ENCODE peak calls at places on chromosomes 2 and 18, in ten cellular contexts. One of them, this sample, is unnamed.

GRCh38 chr2:126275093-126275492 is 380.9 kb upstream of the GYPC start:
- DNase-seq in K562: no peak
- DNase-seq in SK-N-SH: no peak
- DNase-seq in BJ: no peak
- DNase-seq in aorta: no peak
- DNase-seq in cardiac muscle cell: no peak
- DNase-seq in fibroblast of lung: no peak
- DNase-seq in MM.1S: no peak
- DNase-seq in coronary artery: no peak
- DNase-seq in spleen: no peak
- DNase-seq in this sample: no peak

GRCh38 chr2:6828299-6828584 is 37.5 kb downstream of the CMPK2 start:
- DNase-seq in K562: no peak
- DNase-seq in SK-N-SH: peak; percentile 54
- DNase-seq in BJ: peak; percentile 26
- DNase-seq in aorta: no peak
- DNase-seq in cardiac muscle cell: no peak
- DNase-seq in fibroblast of lung: peak; percentile 66
- DNase-seq in MM.1S: peak; percentile 29
- DNase-seq in coronary artery: no peak
- DNase-seq in spleen: no peak
- DNase-seq in this sample: no peak

GRCh38 chr2:38074047-38074774 is 1.7 kb downstream of the CYP1B1 start:
- DNase-seq in K562: no peak
- DNase-seq in SK-N-SH: peak; percentile 24
- DNase-seq in BJ: no peak
- DNase-seq in aorta: peak; percentile 59
- DNase-seq in cardiac muscle cell: no peak
- DNase-seq in fibroblast of lung: no peak
- DNase-seq in MM.1S: no peak
- DNase-seq in coronary artery: no peak
- DNase-seq in spleen: peak; percentile 80
- DNase-seq in this sample: no peak

GRCh38 chr18:63083555-63083954 is 236.0 kb downstream of the BCL2 start:
- DNase-seq in K562: no peak
- DNase-seq in SK-N-SH: no peak
- DNase-seq in BJ: no peak
- DNase-seq in aorta: no peak
- DNase-seq in cardiac muscle cell: no peak
- DNase-seq in fibroblast of lung: no peak
- DNase-seq in MM.1S: no peak
- DNase-seq in coronary artery: peak; percentile 8
- DNase-seq in spleen: no peak
- DNase-seq in this sample: no peak

GRCh38 chr2:133790706-133791105 is 222.4 kb upstream of the NCKAP5 start:
- DNase-seq in K562: no peak
- DNase-seq in SK-N-SH: no peak
- DNase-seq in BJ: no peak
- DNase-seq in aorta: no peak
- DNase-seq in cardiac muscle cell: no peak
- DNase-seq in fibroblast of lung: no peak
- DNase-seq in MM.1S: no peak
- DNase-seq in coronary artery: no peak
- DNase-seq in spleen: no peak
- DNase-seq in this sample: no peak

GRCh38 chr2:67627456-67627855 is 230.3 kb downstream of the ETAA1 start:
- DNase-seq in K562: no peak
- DNase-seq in SK-N-SH: no peak
- DNase-seq in BJ: no peak
- DNase-seq in aorta: no peak
- DNase-seq in cardiac muscle cell: no peak
- DNase-seq in fibroblast of lung: no peak
- DNase-seq in MM.1S: no peak
- DNase-seq in coronary artery: no peak
- DNase-seq in spleen: no peak
- DNase-seq in this sample: no peak

GRCh38 chr2:65420712-65421431 is 11.5 kb downstream of the SPRED2 start:
- DNase-seq in K562: no peak
- DNase-seq in SK-N-SH: no peak
- DNase-seq in BJ: no peak
- DNase-seq in aorta: no peak
- DNase-seq in cardiac muscle cell: no peak
- DNase-seq in fibroblast of lung: peak; percentile 50
- DNase-seq in MM.1S: no peak
- DNase-seq in coronary artery: no peak
- DNase-seq in spleen: peak; percentile 80
- DNase-seq in this sample: peak; percentile 69

GRCh38 chr18:50126466-50126865 is 68.5 kb downstream of the MYO5B start:
- DNase-seq in K562: no peak
- DNase-seq in SK-N-SH: no peak
- DNase-seq in BJ: no peak
- DNase-seq in aorta: no peak
- DNase-seq in cardiac muscle cell: no peak
- DNase-seq in fibroblast of lung: no peak
- DNase-seq in MM.1S: no peak
- DNase-seq in coronary artery: no peak
- DNase-seq in spleen: no peak
- DNase-seq in this sample: no peak

GRCh38 chr2:75915851-75916634 is 205.3 kb upstream of the GCFC2 start:
- DNase-seq in K562: no peak
- DNase-seq in SK-N-SH: no peak
- DNase-seq in BJ: no peak
- DNase-seq in aorta: no peak
- DNase-seq in cardiac muscle cell: no peak
- DNase-seq in fibroblast of lung: no peak
- DNase-seq in MM.1S: no peak
- DNase-seq in coronary artery: no peak
- DNase-seq in spleen: peak; percentile 57
- DNase-seq in this sample: no peak

GRCh38 chr2:75922191-75922590 is 211.5 kb upstream of the GCFC2 start:
- DNase-seq in K562: no peak
- DNase-seq in SK-N-SH: no peak
- DNase-seq in BJ: no peak
- DNase-seq in aorta: no peak
- DNase-seq in cardiac muscle cell: no peak
- DNase-seq in fibroblast of lung: no peak
- DNase-seq in MM.1S: no peak
- DNase-seq in coronary artery: no peak
- DNase-seq in spleen: no peak
- DNase-seq in this sample: no peak

DNA sequence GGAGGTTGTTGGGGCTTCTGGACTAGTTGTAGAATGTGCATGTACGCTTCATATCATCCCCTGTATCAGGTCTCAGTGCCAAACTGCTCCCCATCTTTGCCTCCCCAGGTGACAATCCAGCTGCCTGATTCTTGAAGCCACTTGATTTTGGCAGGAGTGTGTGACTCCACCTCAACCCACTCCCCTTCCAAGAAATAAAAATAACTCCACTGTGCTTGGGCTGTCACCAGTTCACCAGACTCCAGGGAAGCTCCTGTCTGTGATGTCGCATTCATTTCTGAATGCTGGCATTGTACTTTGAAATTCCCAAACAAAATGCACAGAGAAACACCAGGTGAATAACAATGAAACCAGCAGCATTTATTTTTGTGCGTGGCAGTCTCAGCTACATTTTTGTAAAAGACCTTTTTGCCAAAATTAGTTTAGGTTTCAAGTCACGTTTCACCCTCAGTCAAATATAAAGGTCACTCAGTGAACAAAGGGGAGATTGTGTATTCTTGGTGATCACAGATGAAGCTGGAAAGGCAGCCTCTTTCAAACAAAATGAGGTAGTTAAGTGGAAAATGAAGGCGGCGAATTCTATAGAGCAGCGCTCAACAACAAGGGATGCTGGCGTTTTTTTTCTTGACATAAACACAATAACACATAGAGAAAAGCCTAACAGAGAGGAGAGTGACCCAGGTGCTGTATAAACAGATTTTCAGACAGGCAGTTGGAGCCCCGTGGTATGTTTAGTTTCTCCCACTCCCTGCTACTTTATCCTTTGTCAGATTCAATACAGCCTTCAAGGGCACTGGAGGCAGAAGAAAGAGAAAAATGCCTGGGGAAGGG is 210.2 kb upstream of the GCFC2 start:
- DNase-seq in K562: no peak
- DNase-seq in SK-N-SH: no peak
- DNase-seq in BJ: no peak
- DNase-seq in aorta: no peak
- DNase-seq in cardiac muscle cell: peak; percentile 29
- DNase-seq in fibroblast of lung: no peak
- DNase-seq in MM.1S: no peak
- DNase-seq in coronary artery: no peak
- DNase-seq in spleen: no peak
- DNase-seq in this sample: no peak
- H3K4me3 ChIP-seq in K562: no peak overlapping the region
- H3K4me3 ChIP-seq in SK-N-SH: no peak overlapping the region
- H3K4me3 ChIP-seq in BJ: no peak overlapping the region
- H3K4me3 ChIP-seq in aorta: no peak overlapping the region
- H3K4me3 ChIP-seq in cardiac muscle cell: no peak overlapping the region
- H3K4me3 ChIP-seq in fibroblast of lung: no peak overlapping the region
- H3K4me3 ChIP-seq in MM.1S: no peak overlapping the region
- H3K4me3 ChIP-seq in coronary artery: no peak overlapping the region
- H3K4me3 ChIP-seq in spleen: no peak overlapping the region
- H3K4me3 ChIP-seq in this sample: no peak overlapping the region

GRCh38 chr2:47720036-47720435 is 62.9 kb upstream of the MSH6 start:
- DNase-seq in K562: no peak
- DNase-seq in SK-N-SH: no peak
- DNase-seq in BJ: no peak
- DNase-seq in aorta: no peak
- DNase-seq in cardiac muscle cell: no peak
- DNase-seq in fibroblast of lung: peak; percentile 43
- DNase-seq in MM.1S: no peak
- DNase-seq in coronary artery: no peak
- DNase-seq in spleen: no peak
- DNase-seq in this sample: no peak

GRCh38 chr2:47719099-47719498 is 63.8 kb upstream of the MSH6 start:
- DNase-seq in K562: no peak
- DNase-seq in SK-N-SH: no peak
- DNase-seq in BJ: no peak
- DNase-seq in aorta: no peak
- DNase-seq in cardiac muscle cell: no peak
- DNase-seq in fibroblast of lung: no peak
- DNase-seq in MM.1S: no peak
- DNase-seq in coronary artery: no peak
- DNase-seq in spleen: no peak
- DNase-seq in this sample: no peak

GRCh38 chr2:47720559-47720958 is 62.4 kb upstream of the MSH6 start:
- DNase-seq in K562: no peak
- DNase-seq in SK-N-SH: no peak
- DNase-seq in BJ: no peak
- DNase-seq in aorta: no peak
- DNase-seq in cardiac muscle cell: no peak
- DNase-seq in fibroblast of lung: no peak
- DNase-seq in MM.1S: no peak
- DNase-seq in coronary artery: no peak
- DNase-seq in spleen: no peak
- DNase-seq in this sample: no peak

GRCh38 chr2:47721296-47721695 is 61.6 kb upstream of the MSH6 start:
- DNase-seq in K562: no peak
- DNase-seq in SK-N-SH: no peak
- DNase-seq in BJ: no peak
- DNase-seq in aorta: no peak
- DNase-seq in cardiac muscle cell: no peak
- DNase-seq in fibroblast of lung: no peak
- DNase-seq in MM.1S: no peak
- DNase-seq in coronary artery: no peak
- DNase-seq in spleen: no peak
- DNase-seq in this sample: no peak

GRCh38 chr2:47715552-47715951 is 67.4 kb upstream of the MSH6 start:
- DNase-seq in K562: no peak
- DNase-seq in SK-N-SH: no peak
- DNase-seq in BJ: no peak
- DNase-seq in aorta: no peak
- DNase-seq in cardiac muscle cell: no peak
- DNase-seq in fibroblast of lung: no peak
- DNase-seq in MM.1S: no peak
- DNase-seq in coronary artery: no peak
- DNase-seq in spleen: no peak
- DNase-seq in this sample: no peak
- H3K4me3 ChIP-seq in K562: no peak overlapping the region
- H3K4me3 ChIP-seq in SK-N-SH: no peak overlapping the region
- H3K4me3 ChIP-seq in BJ: no peak overlapping the region
- H3K4me3 ChIP-seq in aorta: no peak overlapping the region
- H3K4me3 ChIP-seq in cardiac muscle cell: no peak overlapping the region
- H3K4me3 ChIP-seq in fibroblast of lung: no peak overlapping the region
- H3K4me3 ChIP-seq in MM.1S: no peak overlapping the region
- H3K4me3 ChIP-seq in coronary artery: no peak overlapping the region
- H3K4me3 ChIP-seq in spleen: no peak overlapping the region
- H3K4me3 ChIP-seq in this sample: no peak overlapping the region

GRCh38 chr18:2572144-2572682 is 856 bp downstream of the NDC80 start:
- DNase-seq in K562: no peak
- DNase-seq in SK-N-SH: no peak
- DNase-seq in BJ: no peak
- DNase-seq in aorta: no peak
- DNase-seq in cardiac muscle cell: no peak
- DNase-seq in fibroblast of lung: no peak
- DNase-seq in MM.1S: peak; percentile 36
- DNase-seq in coronary artery: no peak
- DNase-seq in spleen: no peak
- DNase-seq in this sample: no peak
- H3K4me3 ChIP-seq in K562: peak overlapping the region; percentile 61
- H3K4me3 ChIP-seq in SK-N-SH: peak overlapping the region; percentile 97
- H3K4me3 ChIP-seq in BJ: peak overlapping the region; percentile 61
- H3K4me3 ChIP-seq in aorta: no peak overlapping the region
- H3K4me3 ChIP-seq in cardiac muscle cell: peak overlapping the region; percentile 99
- H3K4me3 ChIP-seq in fibroblast of lung: peak overlapping the region; percentile 86
- H3K4me3 ChIP-seq in MM.1S: peak overlapping the region; percentile 87
- H3K4me3 ChIP-seq in coronary artery: no peak overlapping the region
- H3K4me3 ChIP-seq in spleen: peak overlapping the region; percentile 84
- H3K4me3 ChIP-seq in this sample: peak overlapping the region; percentile 70

GRCh38 chr2:110678457-110679336 is 834 bp upstream of the BUB1 start:
- DNase-seq in K562: peak; percentile 41
- DNase-seq in SK-N-SH: peak; percentile 61
- DNase-seq in BJ: no peak
- DNase-seq in aorta: peak; percentile 43
- DNase-seq in cardiac muscle cell: peak; percentile 30
- DNase-seq in fibroblast of lung: peak; percentile 25
- DNase-seq in MM.1S: peak; percentile 42
- DNase-seq in coronary artery: no peak
- DNase-seq in spleen: peak; percentile 83
- DNase-seq in this sample: no peak

GRCh38 chr2:110679337-110679707 is 1.5 kb upstream of the BUB1 start:
- DNase-seq in K562: peak; percentile 49
- DNase-seq in SK-N-SH: no peak
- DNase-seq in BJ: no peak
- DNase-seq in aorta: no peak
- DNase-seq in cardiac muscle cell: no peak
- DNase-seq in fibroblast of lung: peak; percentile 18
- DNase-seq in MM.1S: peak; percentile 35
- DNase-seq in coronary artery: no peak
- DNase-seq in spleen: no peak
- DNase-seq in this sample: peak; percentile 71

GRCh38 chr2:110677080-110677479 is 783 bp downstream of the BUB1 start:
- DNase-seq in K562: no peak
- DNase-seq in SK-N-SH: no peak
- DNase-seq in BJ: no peak
- DNase-seq in aorta: no peak
- DNase-seq in cardiac muscle cell: no peak
- DNase-seq in fibroblast of lung: no peak
- DNase-seq in MM.1S: peak; percentile 25
- DNase-seq in coronary artery: no peak
- DNase-seq in spleen: no peak
- DNase-seq in this sample: peak; percentile 7

GRCh38 chr2:110679865-110680264 is 2.0 kb upstream of the BUB1 start:
- DNase-seq in K562: no peak
- DNase-seq in SK-N-SH: no peak
- DNase-seq in BJ: no peak
- DNase-seq in aorta: no peak
- DNase-seq in cardiac muscle cell: no peak
- DNase-seq in fibroblast of lung: no peak
- DNase-seq in MM.1S: peak; percentile 4
- DNase-seq in coronary artery: no peak
- DNase-seq in spleen: peak; percentile 80
- DNase-seq in this sample: no peak

GRCh38 chr2:110677530-110678456 is at the start of gene BUB1:
- DNase-seq in K562: peak; percentile 100
- DNase-seq in SK-N-SH: peak; percentile 99
- DNase-seq in BJ: peak; percentile 75
- DNase-seq in aorta: peak; percentile 99
- DNase-seq in cardiac muscle cell: peak; percentile 97
- DNase-seq in fibroblast of lung: peak; percentile 96
- DNase-seq in MM.1S: peak; percentile 98
- DNase-seq in coronary artery: peak; percentile 97
- DNase-seq in spleen: peak; percentile 97
- DNase-seq in this sample: peak; percentile 94
- H3K4me3 ChIP-seq in K562: peak within 1 kb of the TSS; percentile 69
- H3K4me3 ChIP-seq in SK-N-SH: peak within 1 kb of the TSS; percentile 94
- H3K4me3 ChIP-seq in BJ: peak within 1 kb of the TSS; percentile 83
- H3K4me3 ChIP-seq in aorta: peak within 1 kb of the TSS; percentile 75
- H3K4me3 ChIP-seq in cardiac muscle cell: peak within 1 kb of the TSS; percentile 63
- H3K4me3 ChIP-seq in fibroblast of lung: peak within 1 kb of the TSS; percentile 69
- H3K4me3 ChIP-seq in MM.1S: peak within 1 kb of the TSS; percentile 92
- H3K4me3 ChIP-seq in coronary artery: peak within 1 kb of the TSS; percentile 83
- H3K4me3 ChIP-seq in spleen: peak within 1 kb of the TSS; percentile 88
- H3K4me3 ChIP-seq in this sample: peak within 1 kb of the TSS; percentile 56